ENCODE peak calls at places on chromosomes 11 and 22, in seven cellular contexts. U is thyroid gland, S is HCT116, Z is stomach, H is body of pancreas, R is neural crest cell, M is osteocyte. J is an unnamed sample.

GRCh38 chr22:17629646-17630045 is 1.1 kb upstream of the ATP6V1E1 start:
- DNase-seq in R (no peak), Z (no peak), U (no peak), S (no peak), M (no peak), H (no peak), J (no peak)

GRCh38 chr11:34149786-34150185 is 44.4 kb downstream of the NAT10 start:
- DNase-seq in U (no peak), S (no peak), H (no peak), M (no peak), Z (no peak), R (peak), J (no peak)

GRCh38 chr11:118929496-118930151 is 3.9 kb upstream of the BCL9L start:
- DNase-seq in Z (peak), M (peak), H (peak), U (peak), S (peak), R (peak), J (peak)

GRCh38 chr11:83068573-83068972 is 3.1 kb downstream of the RAB30 start:
- DNase-seq in M (no peak), Z (no peak), H (no peak), U (no peak), S (no peak), R (no peak), J (no peak)

GRCh38 chr22:17842386-17842785 is 68.1 kb upstream of the BID start:
- DNase-seq in R (no peak), Z (peak), S (no peak), U (no peak), H (no peak), M (no peak), J (no peak)

GRCh38 chr11:205221-206001 is 1.8 kb downstream of the BET1L start:
- DNase-seq in H (no peak), Z (peak), M (peak), R (no peak), S (no peak), U (no peak), J (peak)

GRCh38 chr11:109184376-109184775 is 237.6 kb upstream of the C11orf87 start:
- DNase-seq in U (no peak), M (no peak), S (no peak), H (no peak), Z (no peak), R (no peak), J (no peak)

GRCh38 chr11:71251159-71251721 is 1.1 kb downstream of the SHANK2 start:
- DNase-seq in U (peak), H (peak), Z (peak), S (no peak), R (no peak), M (no peak), J (no peak)

GRCh38 chr22:19442166-19442565 is 5.3 kb downstream of the C22orf39 start:
- DNase-seq in Z (no peak), H (no peak), S (no peak), R (no peak), U (no peak), M (no peak), J (no peak)

GRCh38 chr11:46912526-46913150 is 5.7 kb downstream of the LRP4 start:
- DNase-seq in U (no peak), R (peak), Z (no peak), S (no peak), M (no peak), H (no peak), J (no peak)

GRCh38 chr22:17266261-17266971 is 47.2 kb upstream of the ADA2 start:
- DNase-seq in H (peak), R (peak), U (no peak), M (no peak), S (no peak), Z (no peak), J (no peak)

DNA sequence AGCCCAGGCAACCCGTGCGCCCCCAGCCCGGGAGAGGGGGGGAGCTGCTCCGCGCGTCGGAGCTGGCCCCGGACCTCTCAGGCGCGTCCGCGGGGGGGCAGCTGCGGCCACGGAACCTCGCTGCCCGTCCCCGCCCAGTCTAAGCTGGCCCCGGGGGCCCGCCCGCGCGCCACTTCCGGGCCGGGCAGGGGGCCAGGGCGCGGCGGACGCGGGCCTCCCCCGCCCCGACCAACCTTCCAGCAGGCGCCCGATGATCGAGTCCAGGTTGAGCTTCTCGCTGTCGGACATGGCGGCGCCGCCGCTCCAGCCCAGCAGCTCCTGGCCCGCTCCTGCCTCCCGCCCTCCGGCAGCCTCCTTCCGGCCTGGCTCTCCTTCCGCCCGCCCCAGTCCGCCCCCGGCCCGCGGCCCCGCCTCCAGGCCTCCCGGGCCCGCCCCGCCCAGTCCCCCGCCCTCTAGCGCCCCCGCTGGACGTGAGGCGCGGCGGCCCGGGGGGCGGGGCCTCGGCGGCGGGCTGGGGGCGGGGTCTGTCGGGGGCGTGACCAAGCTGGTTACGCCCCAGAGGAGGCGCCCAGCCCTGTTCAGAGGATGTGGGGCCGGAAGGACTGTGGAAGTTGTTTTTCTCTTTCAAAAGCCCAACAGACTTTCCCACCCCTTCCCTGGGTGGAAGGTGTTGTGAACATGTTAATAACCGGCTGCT is at the start of gene PPP1CA:
- DNase-seq in U (peak), M (peak), S (peak), H (peak), R (peak), Z (peak), J (peak)
- TF ChIP-seq CTCF in U (no peak), M (peak), S (no peak), H (peak), R (peak), Z (no peak), J (peak)

GRCh38 chr11:68924073-68924925 is 20.6 kb downstream of the IGHMBP2 start:
- DNase-seq in R (no peak), M (no peak), S (no peak), Z (no peak), U (no peak), H (no peak), J (no peak)
- TF ChIP-seq CTCF in R (no peak), M (no peak), S (no peak), Z (no peak), U (no peak), H (no peak), J (no peak)

DNA sequence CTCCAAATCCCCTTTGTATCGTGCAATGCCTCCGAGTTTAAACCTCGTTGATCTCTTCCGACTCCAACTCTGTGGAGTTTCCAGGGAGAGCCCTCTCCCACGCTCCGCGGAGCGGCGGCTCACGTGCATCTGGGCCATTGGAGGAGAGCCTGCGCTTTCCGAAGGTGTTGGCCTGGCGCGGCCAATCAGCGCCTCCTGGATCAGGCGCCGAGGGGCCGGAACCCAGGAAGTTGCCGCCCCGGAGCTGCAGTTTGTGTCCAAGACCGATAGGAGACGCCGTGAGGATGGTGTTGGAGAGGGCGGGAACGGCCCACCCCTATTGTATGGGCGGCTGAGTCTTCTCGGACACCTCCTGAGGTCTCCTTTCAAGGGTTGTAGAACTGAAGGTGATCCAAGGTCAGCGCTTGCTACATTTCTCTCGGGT is 1.6 kb downstream of the ADAMTS15 start:
- DNase-seq in S (no peak), R (peak), M (peak), H (peak), U (peak), Z (peak), J (peak)
- TF ChIP-seq CTCF in S (no peak), R (peak), M (peak), H (peak), U (peak), Z (peak), J (peak)

GRCh38 chr22:37052386-37053309 is 1.1 kb downstream of the KCTD17 start:
- DNase-seq in R (no peak), M (no peak), S (no peak), Z (no peak), U (no peak), H (no peak), J (peak)

GRCh38 chr22:37050913-37051628 is 471 bp upstream of the KCTD17 start:
- DNase-seq in R (no peak), Z (no peak), M (no peak), U (no peak), S (no peak), H (no peak), J (no peak)

GRCh38 chr22:37054078-37054440 is 2.5 kb downstream of the KCTD17 start:
- DNase-seq in H (no peak), U (no peak), R (no peak), Z (no peak), S (no peak), M (no peak), J (no peak)

GRCh38 chr22:37053310-37054077 is 2.0 kb downstream of the KCTD17 start:
- DNase-seq in H (no peak), Z (no peak), R (no peak), M (no peak), S (no peak), U (peak), J (peak)

DNA sequence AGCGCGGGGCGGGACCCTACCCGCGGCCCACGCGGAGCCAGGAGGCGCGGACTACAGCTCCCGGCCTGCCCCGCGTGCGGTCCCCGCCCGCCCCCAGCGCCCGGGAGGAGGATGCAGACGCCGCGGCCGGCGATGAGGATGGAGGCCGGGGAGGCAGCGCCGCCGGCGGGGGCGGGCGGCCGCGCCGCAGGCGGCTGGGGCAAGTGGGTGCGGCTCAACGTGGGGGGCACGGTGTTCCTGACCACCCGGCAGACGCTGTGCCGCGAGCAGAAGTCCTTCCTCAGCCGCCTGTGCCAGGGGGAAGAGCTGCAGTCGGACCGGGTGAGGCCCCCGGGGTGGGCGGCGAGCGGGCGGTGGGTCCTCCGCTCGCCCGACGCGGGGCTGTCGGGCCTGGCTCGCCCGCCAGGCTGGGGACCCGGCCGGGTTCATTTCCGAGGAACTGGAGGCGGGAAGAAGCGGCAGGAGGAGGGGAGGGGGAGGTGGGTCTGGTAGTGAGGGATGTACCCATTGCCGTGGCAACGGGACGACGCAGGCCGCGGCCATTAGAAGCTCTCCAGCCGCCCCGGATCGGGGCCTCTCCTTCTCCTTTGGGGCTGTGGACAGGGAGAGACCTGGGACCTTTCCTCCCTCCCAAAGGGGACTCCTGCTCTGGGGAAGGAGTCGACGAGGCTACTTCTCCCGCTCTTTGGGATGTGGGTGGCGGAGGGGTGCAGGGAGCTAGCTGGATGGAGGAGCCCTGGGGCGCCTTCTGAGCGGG is at the start of gene KCTD17:
- DNase-seq in Z (peak), H (peak), M (peak), R (peak), S (peak), U (peak), J (peak)
- TF ChIP-seq CTCF in Z (no peak), H (no peak), M (no peak), R (no peak), S (no peak), U (no peak), J (no peak)

J was measured in type B pancreatic cell.